ENCODE peak calls at places on chromosome 16, in four cellular contexts. H is cardiac muscle cell, N is T-helper 1 cell, O is heart left ventricle. J is an unnamed sample.

GRCh38 chr16:74888888-74889287 is 96.0 kb downstream of the WDR59 start:
- DNase-seq in O (no peak), H (no peak), N (no peak), J (no peak)

GRCh38 chr16:7992616-7993015 is 597.7 kb downstream of the TMEM114 start:
- DNase-seq in N (no peak), H (no peak), O (no peak), J (no peak)

GRCh38 chr16:50153648-50154368 is 702 bp downstream of the TENT4B start:
- DNase-seq in H (peak; percentile 26), N (no peak), O (peak; percentile 37), J (no peak)

GRCh38 chr16:31118223-31119155 is 1.0 kb downstream of the KAT8 start:
- DNase-seq in N (no peak), O (no peak), H (peak; percentile 68), J (no peak)

GRCh38 chr16:57994778-57995177 is 5.7 kb downstream of the ZNF319 start:
- DNase-seq in O (peak; percentile 76), H (peak; percentile 54), N (peak; percentile 45), J (peak; percentile 69)

GRCh38 chr16:67326472-67327309 is at the start of the genes KCTD19 and LRRC36:
- DNase-seq in H (peak; percentile 27), O (peak; percentile 58), N (peak; percentile 16), J (peak; percentile 79)

GRCh38 chr16:57084996-57085395 is 7.4 kb upstream of the CPNE2 start:
- DNase-seq in N (no peak), O (no peak), H (no peak), J (no peak)

GRCh38 chr16:48272837-48273421 is 25.6 kb upstream of the ABCC11 start:
- DNase-seq in O (peak; percentile 35), H (no peak), N (no peak), J (no peak)

GRCh38 chr16:25253322-25253721 is 4.3 kb downstream of the ZKSCAN2 start:
- DNase-seq in O (no peak), H (no peak), N (no peak), J (no peak)

GRCh38 chr16:27561216-27561615 is 11.3 kb downstream of the KATNIP start:
- DNase-seq in N (no peak), O (no peak), H (no peak), J (no peak)

GRCh38 chr16:67173808-67174705 is 3.7 kb downstream of the NOL3 start:
- DNase-seq in H (peak; percentile 87), N (peak; percentile 59), O (peak; percentile 94), J (peak; percentile 86)

J was measured in lung.